ENCODE peak calls at places on chromosome 16, in eight cellular contexts. Z is PC-9, R is stomach, W is dorsolateral prefrontal cortex, X is GM23248, U is adrenal gland, I is pancreas, N is H9. Y is an unnamed sample.

GRCh38 chr16:57624806-57625500 is 3.5 kb upstream of the ADGRG1 start:
- DNase-seq in Z (no peak), R (no peak), W (peak), X (no peak), U (peak), I (no peak), N (no peak), Y (no peak)

GRCh38 chr16:50638816-50639670 is 42.1 kb downstream of the SNX20 start:
- DNase-seq in Z (no peak), R (no peak), W (no peak), X (no peak), U (no peak), I (no peak), N (no peak), Y (no peak)

GRCh38 chr16:35724551-35724950 is 2265.1 kb downstream of the TP53TG3F start:
- DNase-seq in Z (no peak), R (no peak), W (no peak), X (no peak), U (no peak), I (no peak), N (no peak), Y (no peak)

GRCh38 chr16:1071009-1071408 is 1.5 kb upstream of the SSTR5 start:
- DNase-seq in Z (no peak), R (no peak), W (no peak), X (no peak), U (no peak), I (no peak), N (no peak), Y (no peak)

GRCh38 chr16:54928421-54929089 is 2.1 kb upstream of the IRX5 start:
- DNase-seq in Z (no peak), R (peak), W (no peak), X (peak), U (peak), I (peak), N (peak), Y (peak)

GRCh38 chr16:75861981-75862380 is 135.7 kb upstream of the CPHXL start:
- DNase-seq in Z (no peak), R (no peak), W (no peak), X (no peak), U (no peak), I (no peak), N (no peak), Y (no peak)

GRCh38 chr16:50602126-50602525 is 53.9 kb downstream of the NKD1 start:
- DNase-seq in Z (no peak), R (no peak), W (no peak), X (no peak), U (no peak), I (no peak), N (no peak), Y (no peak)

GRCh38 chr16:35391328-35391727 is 1931.9 kb downstream of the TP53TG3F start:
- DNase-seq in Z (peak), R (no peak), W (peak), X (peak), U (peak), I (no peak), N (peak), Y (no peak)

GRCh38 chr16:12160249-12160648 is 183.7 kb downstream of the SNX29 start:
- DNase-seq in Z (no peak), R (no peak), W (no peak), X (peak), U (no peak), I (no peak), N (no peak), Y (no peak)

GRCh38 chr16:71626018-71626857 is at the start of gene MARVELD3:
- DNase-seq in Z (peak), R (peak), W (no peak), X (peak), U (no peak), I (peak), N (peak), Y (peak)

GRCh38 chr16:69709456-69710084 is 16.8 kb downstream of the NQO1 start:
- DNase-seq in Z (no peak), R (no peak), W (no peak), X (peak), U (no peak), I (no peak), N (no peak), Y (no peak)

GRCh38 chr16:87661561-87661960 is 59.3 kb downstream of the JPH3 start:
- DNase-seq in Z (peak), R (no peak), W (no peak), X (peak), U (peak), I (no peak), N (peak), Y (no peak)

GRCh38 chr16:57130950-57131321 is 38.6 kb downstream of the CPNE2 start:
- DNase-seq in Z (no peak), R (no peak), W (no peak), X (no peak), U (no peak), I (no peak), N (no peak), Y (no peak)

GRCh38 chr16:66326995-66327513 is 39.4 kb upstream of the CDH5 start:
- DNase-seq in Z (no peak), R (no peak), W (peak), X (no peak), U (no peak), I (peak), N (no peak), Y (no peak)

GRCh38 chr16:26665166-26665939 is 401.4 kb upstream of the C16orf82 start:
- DNase-seq in Z (no peak), R (no peak), W (no peak), X (no peak), U (no peak), I (no peak), N (no peak), Y (no peak)

GRCh38 chr16:77433146-77433545 is 1.7 kb downstream of the ADAMTS18 start:
- DNase-seq in Z (no peak), R (no peak), W (no peak), X (no peak), U (no peak), I (no peak), N (no peak), Y (no peak)

GRCh38 chr16:23134274-23134673 is 15.0 kb downstream of the USP31 start:
- DNase-seq in Z (no peak), R (no peak), W (no peak), X (no peak), U (peak), I (peak), N (no peak), Y (no peak)

GRCh38 chr16:77385481-77385880 is 49.4 kb downstream of the ADAMTS18 start:
- DNase-seq in Z (no peak), R (no peak), W (no peak), X (no peak), U (no peak), I (no peak), N (no peak), Y (no peak)

GRCh38 chr16:50266337-50267091 is at the start of gene ADCY7:
- DNase-seq in Z (peak), R (peak), W (no peak), X (peak), U (peak), I (no peak), N (peak), Y (peak)

GRCh38 chr16:73010150-73010676 is 37.7 kb downstream of the ZFHX3 start:
- DNase-seq in Z (peak), R (no peak), W (no peak), X (no peak), U (no peak), I (no peak), N (no peak), Y (peak)

GRCh38 chr16:1548234-1548633 is 14.8 kb downstream of the TMEM204 start:
- DNase-seq in Z (no peak), R (no peak), W (no peak), X (no peak), U (peak), I (no peak), N (no peak), Y (no peak)

GRCh38 chr16:23535901-23536300 is 21.2 kb downstream of the EARS2 start:
- DNase-seq in Z (no peak), R (no peak), W (no peak), X (peak), U (no peak), I (no peak), N (no peak), Y (no peak)

GRCh38 chr16:67055712-67056487 is 27.0 kb downstream of the CBFB start:
- DNase-seq in Z (no peak), R (no peak), W (no peak), X (peak), U (no peak), I (no peak), N (no peak), Y (no peak)

GRCh38 chr16:53625221-53625620 is 78.4 kb downstream of the RPGRIP1L start:
- DNase-seq in Z (no peak), R (no peak), W (no peak), X (no peak), U (no peak), I (no peak), N (no peak), Y (no peak)

GRCh38 chr16:69859105-69859969 is 91.8 kb upstream of the CLEC18A start:
- DNase-seq in Z (no peak), R (peak), W (no peak), X (no peak), U (peak), I (peak), N (peak), Y (no peak)

GRCh38 chr16:35792516-35793285 is 2333.3 kb downstream of the TP53TG3F start:
- DNase-seq in Z (no peak), R (no peak), W (no peak), X (no peak), U (no peak), I (no peak), N (no peak), Y (peak)

GRCh38 chr16:8949536-8950418 is 13.9 kb downstream of the USP7 start:
- DNase-seq in Z (no peak), R (no peak), W (no peak), X (no peak), U (no peak), I (no peak), N (no peak), Y (no peak)

GRCh38 chr16:24988593-24989338 is 26.4 kb downstream of the ARHGAP17 start:
- DNase-seq in Z (peak), R (peak), W (no peak), X (peak), U (peak), I (peak), N (no peak), Y (no peak)

GRCh38 chr16:27703121-27703520 is 153.2 kb downstream of the KATNIP start:
- DNase-seq in Z (no peak), R (no peak), W (no peak), X (no peak), U (no peak), I (no peak), N (no peak), Y (peak)

GRCh38 chr16:4032768-4033167 is 83.5 kb downstream of the ADCY9 start:
- DNase-seq in Z (no peak), R (peak), W (no peak), X (peak), U (no peak), I (peak), N (no peak), Y (peak)

GRCh38 chr16:30567991-30568638 is 3.4 kb downstream of the ZNF688 start:
- DNase-seq in Z (no peak), R (no peak), W (no peak), X (peak), U (no peak), I (no peak), N (no peak), Y (no peak)

GRCh38 chr16:28998837-28999236 is 14.0 kb downstream of the LAT start:
- DNase-seq in Z (no peak), R (no peak), W (no peak), X (no peak), U (no peak), I (no peak), N (no peak), Y (no peak)

GRCh38 chr16:27547134-27547533 is 2.6 kb downstream of the GTF3C1 start:
- DNase-seq in Z (no peak), R (no peak), W (no peak), X (peak), U (peak), I (no peak), N (no peak), Y (no peak)

GRCh38 chr16:1723450-1724147 is 17.6 kb downstream of the MAPK8IP3 start:
- DNase-seq in Z (peak), R (peak), W (no peak), X (peak), U (peak), I (no peak), N (no peak), Y (no peak)

GRCh38 chr16:78220571-78220970 is 121.1 kb downstream of the WWOX start:
- DNase-seq in Z (no peak), R (no peak), W (no peak), X (no peak), U (no peak), I (no peak), N (no peak), Y (no peak)

GRCh38 chr16:11329080-11329491 is 16.2 kb upstream of the RMI2 start:
- DNase-seq in Z (no peak), R (no peak), W (no peak), X (peak), U (no peak), I (no peak), N (peak), Y (no peak)

GRCh38 chr16:3027488-3027795 is 3.6 kb downstream of the THOC6 start:
- DNase-seq in Z (no peak), R (no peak), W (no peak), X (no peak), U (no peak), I (no peak), N (no peak), Y (no peak)
- H3K27ac ChIP-seq in Z (no peak), R (no peak), W (no peak), X (no peak), U (no peak), I (no peak), N (no peak), Y (no peak)

DNA sequence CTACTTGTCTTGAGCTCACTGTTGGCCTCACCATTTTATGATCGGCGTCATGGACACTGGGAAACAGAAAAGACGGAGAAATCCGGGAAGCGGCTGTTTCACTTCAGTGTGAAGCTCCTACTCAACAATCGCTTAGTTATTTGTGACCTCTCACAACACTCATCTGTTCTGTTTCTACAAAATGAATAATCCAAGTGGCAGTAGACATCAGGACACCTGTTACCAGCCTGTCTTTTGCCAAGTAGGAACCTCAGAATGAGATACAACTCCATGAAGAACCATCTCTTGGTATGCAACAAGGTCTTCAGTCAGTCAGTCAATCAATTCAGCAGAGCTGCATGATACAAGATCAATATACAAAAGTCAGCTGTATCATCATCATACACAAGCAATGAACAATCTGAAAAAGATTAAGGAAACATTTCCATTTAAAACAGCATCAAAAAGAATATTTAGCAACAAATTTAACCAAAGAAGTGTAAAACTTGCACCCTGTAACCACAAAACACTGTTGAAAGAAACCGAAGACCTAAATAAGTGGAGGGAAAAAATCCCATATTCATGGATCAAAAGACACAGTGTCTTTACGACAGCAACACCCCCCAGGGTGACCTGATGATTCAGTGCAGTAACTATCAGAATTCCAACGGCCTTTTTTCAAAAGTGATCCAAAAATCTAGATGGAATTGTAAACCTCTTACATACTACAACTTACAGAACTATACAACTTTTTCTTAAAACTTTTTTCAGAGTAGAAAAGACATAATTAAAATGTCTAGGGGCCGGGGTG is 63.4 kb downstream of the ANKRD11 start:
- DNase-seq in Z (no peak), R (no peak), W (no peak), X (peak), U (no peak), I (no peak), N (no peak), Y (no peak)
- H3K27ac ChIP-seq in Z (no peak), R (no peak), W (no peak), X (peak), U (no peak), I (no peak), N (no peak), Y (no peak)

GRCh38 chr16:59586331-59586730 is 852.2 kb upstream of the GOT2 start:
- DNase-seq in Z (no peak), R (no peak), W (no peak), X (no peak), U (no peak), I (no peak), N (no peak), Y (no peak)
- H3K27ac ChIP-seq in Z (no peak), R (no peak), W (no peak), X (no peak), U (no peak), I (no peak), N (no peak), Y (no peak)

DNA sequence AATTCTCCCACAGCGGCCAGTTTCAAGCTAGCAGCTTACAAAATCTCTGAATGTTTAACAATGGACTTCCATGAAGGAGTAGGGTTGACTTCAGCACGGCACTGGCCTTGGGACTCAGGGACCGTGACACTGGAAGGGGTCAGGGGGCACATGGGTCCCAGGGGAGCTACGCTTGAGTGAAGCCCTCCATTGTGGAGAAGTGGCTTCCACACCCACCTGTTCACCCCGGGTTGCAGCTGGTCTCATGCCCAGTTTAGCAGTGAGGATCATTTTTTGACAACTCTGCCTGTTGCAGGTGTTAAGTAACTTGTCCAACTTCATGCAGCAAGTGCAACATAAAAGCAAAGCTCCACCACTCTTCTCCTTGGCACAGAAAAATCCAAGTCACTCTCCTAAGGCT is 510.2 kb downstream of the CDH13 start:
- DNase-seq in Z (no peak), R (no peak), W (no peak), X (no peak), U (no peak), I (no peak), N (no peak), Y (no peak)
- H3K27ac ChIP-seq in Z (no peak), R (no peak), W (peak), X (no peak), U (no peak), I (no peak), N (no peak), Y (no peak)